ENCODE peak calls at places on chromosome 1, in ten cellular contexts. W is AG04449; Y is MV-4-11; C is D341Med; L is H9; A is left ventricle myocardium superior; U is aorta; S is stimulated activated CD8-positive, alpha-beta memory T cell treated with anti-CD3 and anti-CD28 coated beads, Interleukin-15, amount 100 ng/mL, for 24 hours; I is mesenchymal stem cell; M is cardiac septum. D is an unnamed sample.

GRCh38 chr1:228180271-228180987 is 14.8 kb downstream of the IBA57 start:
- DNase-seq in C (peak), I (peak), Y (no peak), M (no peak), W (no peak), U (no peak), S (no peak), L (no peak), A (no peak), D (no peak)

GRCh38 chr1:42998381-42998780 is 39.7 kb upstream of the SLC2A1 start:
- DNase-seq in C (no peak), Y (no peak), W (peak), I (no peak), A (no peak), S (no peak), U (no peak), L (no peak), M (no peak), D (no peak)

GRCh38 chr1:94061513-94062443 is 59.2 kb downstream of the ABCA4 start:
- DNase-seq in U (peak), Y (no peak), M (no peak), C (peak), S (no peak), I (peak), L (peak), A (peak), W (no peak), D (peak)

GRCh38 chr1:205423248-205423647 is 1.4 kb upstream of the LEMD1 start:
- DNase-seq in I (no peak), C (peak), M (no peak), S (no peak), Y (no peak), U (no peak), A (no peak), L (no peak), W (no peak), D (no peak)

GRCh38 chr1:94603663-94604062 is 62.1 kb upstream of the F3 start:
- DNase-seq in S (no peak), L (no peak), Y (no peak), C (no peak), I (no peak), M (no peak), W (no peak), U (no peak), A (no peak), D (no peak)

GRCh38 chr1:112402682-112403643 is 6.9 kb downstream of the CTTNBP2NL start:
- DNase-seq in L (no peak), Y (peak), A (no peak), I (peak), W (peak), M (no peak), C (no peak), U (no peak), S (no peak), D (no peak)

GRCh38 chr1:100928128-100928527 is 32.2 kb downstream of the SLC30A7 start:
- DNase-seq in L (peak), U (no peak), C (peak), S (no peak), I (no peak), Y (peak), A (no peak), W (no peak), M (no peak), D (no peak)

GRCh38 chr1:183414365-183414764 is 3.8 kb downstream of the NMNAT2 start:
- DNase-seq in Y (no peak), A (no peak), W (no peak), I (no peak), M (no peak), C (no peak), L (no peak), S (no peak), U (no peak), D (no peak)

GRCh38 chr1:167425482-167425881 is 92.8 kb downstream of the CD247 start:
- DNase-seq in W (no peak), L (peak), Y (no peak), I (no peak), C (peak), U (no peak), M (no peak), A (no peak), S (no peak), D (no peak)

GRCh38 chr1:172826096-172826741 is 167.3 kb downstream of the FASLG start:
- DNase-seq in C (peak), Y (peak), U (no peak), L (no peak), M (no peak), W (peak), A (no peak), I (peak), S (no peak), D (peak)

GRCh38 chr1:17665950-17666720 is 89.0 kb upstream of the ACTL8 start:
- DNase-seq in L (no peak), U (no peak), A (no peak), S (no peak), Y (no peak), W (no peak), I (no peak), C (no peak), M (no peak), D (no peak)

GRCh38 chr1:155128755-155129473 is 1.2 kb downstream of the EFNA1 start:
- DNase-seq in A (peak), L (peak), S (no peak), Y (no peak), U (no peak), W (no peak), I (no peak), C (peak), M (peak), D (no peak)

GRCh38 chr1:94539496-94539895 is 2.1 kb downstream of the F3 start:
- DNase-seq in Y (peak), I (peak), U (no peak), M (no peak), L (no peak), S (no peak), W (no peak), A (peak), C (no peak), D (no peak)

GRCh38 chr1:37574834-37575479 is 18.2 kb downstream of the DNALI1 start:
- DNase-seq in M (no peak), I (peak), A (no peak), Y (peak), U (no peak), L (no peak), W (peak), S (no peak), C (no peak), D (no peak)

GRCh38 chr1:156809711-156810366 is 6.8 kb downstream of the SH2D2A start:
- DNase-seq in L (no peak), W (no peak), A (no peak), U (no peak), S (no peak), M (peak), I (no peak), C (no peak), Y (no peak), D (no peak)

GRCh38 chr1:116230712-116231111 is 119.5 kb downstream of the MAB21L3 start:
- DNase-seq in C (no peak), M (no peak), S (no peak), L (peak), A (no peak), I (no peak), Y (no peak), U (no peak), W (no peak), D (no peak)

GRCh38 chr1:199124351-199124750 is 485.5 kb downstream of the PTPRC start:
- DNase-seq in I (peak), W (no peak), C (no peak), U (no peak), Y (no peak), A (no peak), L (no peak), S (no peak), M (no peak), D (peak)

GRCh38 chr1:1539310-1540014 is 962 bp downstream of the TMEM240 start:
- DNase-seq in C (no peak), W (no peak), A (peak), S (no peak), Y (no peak), M (no peak), U (no peak), L (peak), I (peak), D (no peak)

GRCh38 chr1:155940531-155940992 is 876 bp upstream of the RXFP4 start:
- DNase-seq in M (no peak), W (no peak), L (no peak), A (no peak), Y (peak), U (no peak), C (no peak), I (peak), S (no peak), D (peak)

D was measured in BE2C.